ENCODE peak calls at places on chromosomes 4 and X, in nine cellular contexts. Q is HFF-Myc; S is D341Med; U is B cell; P is AG10803; O is activated CD4-positive, CD25-positive, alpha-beta regulatory T cell; M is T-helper 1 cell; G is HS-5; F is stimulated activated CD4-positive, alpha-beta T cell treated with anti-CD3 and anti-CD28 coated beads, Interleukin-1b, Interleukin-23, amount 100 ng/mL, for 24 hours. N is an unnamed sample.

GRCh38 chr4:8537041-8537461 is 43.1 kb upstream of the GPR78 start:
- DNase-seq in Q (peak), S (no peak), U (no peak), P (peak), O (no peak), M (no peak), G (peak), F (no peak), N (peak)

GRCh38 chr4:86928400-86929255 is 6.2 kb upstream of the AFF1 start:
- DNase-seq in Q (no peak), S (no peak), U (no peak), P (no peak), O (no peak), M (no peak), G (no peak), F (no peak), N (no peak)

GRCh38 chr4:47533689-47534347 is 48.7 kb downstream of the ATP10D start:
- DNase-seq in Q (no peak), S (no peak), U (no peak), P (peak), O (no peak), M (no peak), G (no peak), F (no peak), N (no peak)

GRCh38 chr4:14790487-14790886 is 211.8 kb upstream of the CPEB2 start:
- DNase-seq in Q (no peak), S (no peak), U (no peak), P (no peak), O (no peak), M (no peak), G (no peak), F (no peak), N (no peak)

GRCh38 chr4:24557036-24558022 is 27.0 kb downstream of the DHX15 start:
- DNase-seq in Q (no peak), S (no peak), U (no peak), P (peak), O (no peak), M (no peak), G (no peak), F (no peak), N (peak)

GRCh38 chr4:102449751-102450352 is 51.3 kb upstream of the NFKB1 start:
- DNase-seq in Q (no peak), S (peak), U (peak), P (peak), O (peak), M (peak), G (no peak), F (peak), N (peak)

GRCh38 chrX:80285131-80285773 is 135.0 kb upstream of the TENT5D start:
- DNase-seq in Q (no peak), S (peak), U (no peak), P (peak), O (no peak), M (no peak), G (no peak), F (no peak), N (peak)

GRCh38 chr4:6526171-6526570 is 48.8 kb upstream of the MAN2B2 start:
- DNase-seq in Q (no peak), S (no peak), U (no peak), P (no peak), O (no peak), M (no peak), G (no peak), F (no peak), N (no peak)

GRCh38 chr4:2694691-2695090 is 61.4 kb downstream of the TNIP2 start:
- DNase-seq in Q (no peak), S (no peak), U (no peak), P (no peak), O (no peak), M (no peak), G (no peak), F (no peak), N (no peak)

GRCh38 chr4:17332483-17332882 is 179.4 kb downstream of the QDPR start:
- DNase-seq in Q (no peak), S (no peak), U (no peak), P (no peak), O (no peak), M (no peak), G (no peak), F (no peak), N (no peak)

GRCh38 chrX:21398424-21398823 is 24.2 kb downstream of the CNKSR2 start:
- DNase-seq in Q (no peak), S (no peak), U (no peak), P (no peak), O (no peak), M (no peak), G (no peak), F (no peak), N (no peak)

GRCh38 chrX:16671005-16671404 is 21.0 kb downstream of the S100G start:
- DNase-seq in Q (no peak), S (peak), U (no peak), P (peak), O (no peak), M (peak), G (no peak), F (no peak), N (peak)

GRCh38 chrX:78650906-78651437 is 8.2 kb downstream of the RTL3 start:
- DNase-seq in Q (no peak), S (no peak), U (no peak), P (peak), O (no peak), M (no peak), G (no peak), F (no peak), N (no peak)

GRCh38 chrX:100208076-100208475 is 202.0 kb downstream of the PCDH19 start:
- DNase-seq in Q (no peak), S (no peak), U (no peak), P (no peak), O (no peak), M (no peak), G (no peak), F (no peak), N (no peak)

GRCh38 chr4:120443111-120443510 is 376.5 kb upstream of the MAD2L1 start:
- DNase-seq in Q (no peak), S (no peak), U (no peak), P (peak), O (no peak), M (no peak), G (peak), F (no peak), N (no peak)

GRCh38 chr4:153079824-153080486 is 124.3 kb upstream of the TRIM2 start:
- DNase-seq in Q (no peak), S (peak), U (no peak), P (no peak), O (no peak), M (no peak), G (no peak), F (no peak), N (no peak)

GRCh38 chr4:92198711-92199110 is 105.1 kb upstream of the GRID2 start:
- DNase-seq in Q (no peak), S (no peak), U (no peak), P (no peak), O (no peak), M (no peak), G (peak), F (no peak), N (no peak)

GRCh38 chrX:34658316-34658715 is 1.2 kb upstream of the TMEM47 start:
- DNase-seq in Q (no peak), S (no peak), U (no peak), P (peak), O (no peak), M (no peak), G (no peak), F (no peak), N (no peak)

GRCh38 chr4:109803924-109804571 is 2.2 kb upstream of the CFI start:
- DNase-seq in Q (peak), S (peak), U (peak), P (peak), O (no peak), M (no peak), G (no peak), F (no peak), N (peak)

GRCh38 chr4:76215120-76215519 is 1.5 kb upstream of the SCARB2 start:
- DNase-seq in Q (no peak), S (no peak), U (no peak), P (no peak), O (no peak), M (no peak), G (no peak), F (no peak), N (no peak)

GRCh38 chr4:156568041-156568440 is 403.6 kb downstream of the PDGFC start:
- DNase-seq in Q (no peak), S (no peak), U (no peak), P (peak), O (no peak), M (no peak), G (no peak), F (no peak), N (no peak)

GRCh38 chr4:118842055-118842454 is 6.1 kb upstream of the SEC24D start:
- DNase-seq in Q (no peak), S (no peak), U (no peak), P (peak), O (no peak), M (no peak), G (peak), F (no peak), N (no peak)

GRCh38 chrX:154371771-154372300 is 2.6 kb downstream of the FLNA start:
- DNase-seq in Q (no peak), S (no peak), U (no peak), P (no peak), O (no peak), M (no peak), G (no peak), F (no peak), N (no peak)

GRCh38 chr4:185122681-185123345 is 20.3 kb upstream of the SLC25A4 start:
- DNase-seq in Q (no peak), S (no peak), U (no peak), P (no peak), O (no peak), M (no peak), G (no peak), F (no peak), N (no peak)

GRCh38 chrX:77451041-77451440 is 3.9 kb downstream of the FGF16 start:
- DNase-seq in Q (peak), S (no peak), U (no peak), P (peak), O (no peak), M (no peak), G (peak), F (no peak), N (no peak)

GRCh38 chrX:41334866-41335589 is 1.1 kb downstream of the DDX3X start:
- DNase-seq in Q (no peak), S (no peak), U (peak), P (peak), O (peak), M (peak), G (no peak), F (peak), N (peak)

GRCh38 chr4:182502074-182502473 is 258.9 kb downstream of the TENM3 start:
- DNase-seq in Q (no peak), S (no peak), U (no peak), P (no peak), O (no peak), M (no peak), G (no peak), F (no peak), N (no peak)

GRCh38 chr4:57044996-57045395 is 65.2 kb downstream of the IGFBP7 start:
- DNase-seq in Q (no peak), S (no peak), U (no peak), P (peak), O (no peak), M (no peak), G (no peak), F (no peak), N (no peak)

GRCh38 chr4:6354119-6354518 is 84.5 kb downstream of the WFS1 start:
- DNase-seq in Q (no peak), S (no peak), U (no peak), P (no peak), O (no peak), M (no peak), G (no peak), F (no peak), N (no peak)

GRCh38 chr4:26010266-26010665 is 96.2 kb downstream of the SMIM20 start:
- DNase-seq in Q (no peak), S (no peak), U (no peak), P (no peak), O (no peak), M (no peak), G (no peak), F (no peak), N (no peak)

GRCh38 chr4:83993774-83994173 is 457.9 kb downstream of the GPAT3 start:
- DNase-seq in Q (no peak), S (no peak), U (no peak), P (no peak), O (no peak), M (no peak), G (no peak), F (no peak), N (no peak)

GRCh38 chr4:101066586-101066985 is 280.7 kb downstream of the PPP3CA start:
- DNase-seq in Q (no peak), S (no peak), U (no peak), P (no peak), O (no peak), M (no peak), G (no peak), F (no peak), N (no peak)